ENCODE peak calls at places on chromosomes 7 and 10, in four cellular contexts. One of them, this sample, is unnamed.

GRCh38 chr7:151378011-151378410 is 31.8 kb downstream of the WDR86 start:
- DNase-seq in fibroblast of lung: no peak
- DNase-seq in KBM-7: no peak
- DNase-seq in activated T-helper 1 cell treated with anti-CD3 and anti-CD28 coated beads, Interleukin-12 subunit alpha, Interleukin-12 subunit beta, Interleukin-2, Interleukin-4 antibody, amounts not matched to agents 30 ng/mL and 10 ng/mL and 1 ng/mL, durations not matched to agents 14 hours and 24 hours and 36 hours: no peak
- DNase-seq in this sample: no peak

GRCh38 chr7:82204694-82205093 is 238.9 kb downstream of the CACNA2D1 start:
- DNase-seq in fibroblast of lung: peak
- DNase-seq in activated T-helper 1 cell treated with anti-CD3 and anti-CD28 coated beads, Interleukin-12 subunit alpha, Interleukin-12 subunit beta, Interleukin-2, Interleukin-4 antibody, amounts not matched to agents 30 ng/mL and 10 ng/mL and 1 ng/mL, durations not matched to agents 14 hours and 24 hours and 36 hours: no peak
- DNase-seq in KBM-7: no peak
- DNase-seq in this sample: no peak

GRCh38 chr7:32036557-32036956 is 33.6 kb downstream of the PDE1C start:
- DNase-seq in fibroblast of lung: peak
- DNase-seq in KBM-7: peak
- DNase-seq in activated T-helper 1 cell treated with anti-CD3 and anti-CD28 coated beads, Interleukin-12 subunit alpha, Interleukin-12 subunit beta, Interleukin-2, Interleukin-4 antibody, amounts not matched to agents 30 ng/mL and 10 ng/mL and 1 ng/mL, durations not matched to agents 14 hours and 24 hours and 36 hours: no peak
- DNase-seq in this sample: no peak

GRCh38 chr10:13627459-13628310 is 40.9 kb downstream of the PRPF18 start:
- DNase-seq in KBM-7: no peak
- DNase-seq in fibroblast of lung: no peak
- DNase-seq in activated T-helper 1 cell treated with anti-CD3 and anti-CD28 coated beads, Interleukin-12 subunit alpha, Interleukin-12 subunit beta, Interleukin-2, Interleukin-4 antibody, amounts not matched to agents 30 ng/mL and 10 ng/mL and 1 ng/mL, durations not matched to agents 14 hours and 24 hours and 36 hours: no peak
- DNase-seq in this sample: no peak

GRCh38 chr7:17986826-17987225 is 40.8 kb downstream of the PRPS1L1 start:
- DNase-seq in activated T-helper 1 cell treated with anti-CD3 and anti-CD28 coated beads, Interleukin-12 subunit alpha, Interleukin-12 subunit beta, Interleukin-2, Interleukin-4 antibody, amounts not matched to agents 30 ng/mL and 10 ng/mL and 1 ng/mL, durations not matched to agents 14 hours and 24 hours and 36 hours: no peak
- DNase-seq in KBM-7: no peak
- DNase-seq in fibroblast of lung: peak
- DNase-seq in this sample: no peak

GRCh38 chr10:105509551-105509950 is 868.5 kb downstream of the SORCS3 start:
- DNase-seq in activated T-helper 1 cell treated with anti-CD3 and anti-CD28 coated beads, Interleukin-12 subunit alpha, Interleukin-12 subunit beta, Interleukin-2, Interleukin-4 antibody, amounts not matched to agents 30 ng/mL and 10 ng/mL and 1 ng/mL, durations not matched to agents 14 hours and 24 hours and 36 hours: no peak
- DNase-seq in fibroblast of lung: no peak
- DNase-seq in KBM-7: no peak
- DNase-seq in this sample: no peak

GRCh38 chr7:2272031-2272430 is 30.0 kb downstream of the NUDT1 start:
- DNase-seq in activated T-helper 1 cell treated with anti-CD3 and anti-CD28 coated beads, Interleukin-12 subunit alpha, Interleukin-12 subunit beta, Interleukin-2, Interleukin-4 antibody, amounts not matched to agents 30 ng/mL and 10 ng/mL and 1 ng/mL, durations not matched to agents 14 hours and 24 hours and 36 hours: no peak
- DNase-seq in fibroblast of lung: no peak
- DNase-seq in KBM-7: no peak
- DNase-seq in this sample: no peak

GRCh38 chr10:77643795-77644468 is 6.3 kb upstream of the KCNMA1 start:
- DNase-seq in fibroblast of lung: peak
- DNase-seq in KBM-7: peak
- DNase-seq in activated T-helper 1 cell treated with anti-CD3 and anti-CD28 coated beads, Interleukin-12 subunit alpha, Interleukin-12 subunit beta, Interleukin-2, Interleukin-4 antibody, amounts not matched to agents 30 ng/mL and 10 ng/mL and 1 ng/mL, durations not matched to agents 14 hours and 24 hours and 36 hours: no peak
- DNase-seq in this sample: peak

GRCh38 chr10:58385784-58386112 is 538 bp downstream of the TFAM start:
- DNase-seq in fibroblast of lung: peak
- DNase-seq in KBM-7: no peak
- DNase-seq in activated T-helper 1 cell treated with anti-CD3 and anti-CD28 coated beads, Interleukin-12 subunit alpha, Interleukin-12 subunit beta, Interleukin-2, Interleukin-4 antibody, amounts not matched to agents 30 ng/mL and 10 ng/mL and 1 ng/mL, durations not matched to agents 14 hours and 24 hours and 36 hours: peak
- DNase-seq in this sample: no peak

GRCh38 chr10:20406607-20407188 is 490.4 kb downstream of the NEBL start:
- DNase-seq in KBM-7: no peak
- DNase-seq in fibroblast of lung: no peak
- DNase-seq in activated T-helper 1 cell treated with anti-CD3 and anti-CD28 coated beads, Interleukin-12 subunit alpha, Interleukin-12 subunit beta, Interleukin-2, Interleukin-4 antibody, amounts not matched to agents 30 ng/mL and 10 ng/mL and 1 ng/mL, durations not matched to agents 14 hours and 24 hours and 36 hours: no peak
- DNase-seq in this sample: no peak

GRCh38 chr10:35005868-35006267 is 84.3 kb downstream of the CUL2 start:
- DNase-seq in fibroblast of lung: peak
- DNase-seq in activated T-helper 1 cell treated with anti-CD3 and anti-CD28 coated beads, Interleukin-12 subunit alpha, Interleukin-12 subunit beta, Interleukin-2, Interleukin-4 antibody, amounts not matched to agents 30 ng/mL and 10 ng/mL and 1 ng/mL, durations not matched to agents 14 hours and 24 hours and 36 hours: no peak
- DNase-seq in KBM-7: peak
- DNase-seq in this sample: no peak

GRCh38 chr7:88218836-88219605 is 817 bp downstream of the SRI start:
- DNase-seq in activated T-helper 1 cell treated with anti-CD3 and anti-CD28 coated beads, Interleukin-12 subunit alpha, Interleukin-12 subunit beta, Interleukin-2, Interleukin-4 antibody, amounts not matched to agents 30 ng/mL and 10 ng/mL and 1 ng/mL, durations not matched to agents 14 hours and 24 hours and 36 hours: peak
- DNase-seq in KBM-7: peak
- DNase-seq in fibroblast of lung: peak
- DNase-seq in this sample: no peak

GRCh38 chr7:134420509-134421125 is 38.3 kb downstream of the AKR1B1 start:
- DNase-seq in activated T-helper 1 cell treated with anti-CD3 and anti-CD28 coated beads, Interleukin-12 subunit alpha, Interleukin-12 subunit beta, Interleukin-2, Interleukin-4 antibody, amounts not matched to agents 30 ng/mL and 10 ng/mL and 1 ng/mL, durations not matched to agents 14 hours and 24 hours and 36 hours: no peak
- DNase-seq in fibroblast of lung: peak
- DNase-seq in KBM-7: peak
- DNase-seq in this sample: no peak

GRCh38 chr7:28149291-28150101 is 31.1 kb downstream of the JAZF1 start:
- DNase-seq in fibroblast of lung: no peak
- DNase-seq in KBM-7: no peak
- DNase-seq in activated T-helper 1 cell treated with anti-CD3 and anti-CD28 coated beads, Interleukin-12 subunit alpha, Interleukin-12 subunit beta, Interleukin-2, Interleukin-4 antibody, amounts not matched to agents 30 ng/mL and 10 ng/mL and 1 ng/mL, durations not matched to agents 14 hours and 24 hours and 36 hours: no peak
- DNase-seq in this sample: no peak

GRCh38 chr7:151485006-151485732 is 34.5 kb downstream of the RHEB start:
- DNase-seq in activated T-helper 1 cell treated with anti-CD3 and anti-CD28 coated beads, Interleukin-12 subunit alpha, Interleukin-12 subunit beta, Interleukin-2, Interleukin-4 antibody, amounts not matched to agents 30 ng/mL and 10 ng/mL and 1 ng/mL, durations not matched to agents 14 hours and 24 hours and 36 hours: no peak
- DNase-seq in KBM-7: no peak
- DNase-seq in fibroblast of lung: peak
- DNase-seq in this sample: no peak

GRCh38 chr10:6838118-6838517 is 258.0 kb upstream of the PRKCQ start:
- DNase-seq in activated T-helper 1 cell treated with anti-CD3 and anti-CD28 coated beads, Interleukin-12 subunit alpha, Interleukin-12 subunit beta, Interleukin-2, Interleukin-4 antibody, amounts not matched to agents 30 ng/mL and 10 ng/mL and 1 ng/mL, durations not matched to agents 14 hours and 24 hours and 36 hours: no peak
- DNase-seq in fibroblast of lung: no peak
- DNase-seq in KBM-7: peak
- DNase-seq in this sample: no peak

GRCh38 chr7:121499526-121500123 is 103.5 kb upstream of the FAM3C start:
- DNase-seq in activated T-helper 1 cell treated with anti-CD3 and anti-CD28 coated beads, Interleukin-12 subunit alpha, Interleukin-12 subunit beta, Interleukin-2, Interleukin-4 antibody, amounts not matched to agents 30 ng/mL and 10 ng/mL and 1 ng/mL, durations not matched to agents 14 hours and 24 hours and 36 hours: peak
- DNase-seq in KBM-7: no peak
- DNase-seq in fibroblast of lung: no peak
- DNase-seq in this sample: no peak

GRCh38 chr10:45000764-45001381 is at the start of gene ZNF22:
- DNase-seq in fibroblast of lung: peak
- DNase-seq in activated T-helper 1 cell treated with anti-CD3 and anti-CD28 coated beads, Interleukin-12 subunit alpha, Interleukin-12 subunit beta, Interleukin-2, Interleukin-4 antibody, amounts not matched to agents 30 ng/mL and 10 ng/mL and 1 ng/mL, durations not matched to agents 14 hours and 24 hours and 36 hours: peak
- DNase-seq in KBM-7: peak
- DNase-seq in this sample: peak

GRCh38 chr7:6350057-6350752 is 77.8 kb upstream of the CYTH3 start:
- DNase-seq in fibroblast of lung: no peak
- DNase-seq in KBM-7: peak
- DNase-seq in activated T-helper 1 cell treated with anti-CD3 and anti-CD28 coated beads, Interleukin-12 subunit alpha, Interleukin-12 subunit beta, Interleukin-2, Interleukin-4 antibody, amounts not matched to agents 30 ng/mL and 10 ng/mL and 1 ng/mL, durations not matched to agents 14 hours and 24 hours and 36 hours: no peak
- DNase-seq in this sample: peak